ENCODE peak calls at places on chromosomes 3 and 15, in four cellular contexts. T is H9, H is H1, S is IMR-90. F is an unnamed sample.

GRCh38 chr3:96813134-96813819 is 1.1 kb upstream of the EPHA6 start:
- DNase-seq in H (peak; percentile 89), S (peak; percentile 30), T (peak; percentile 90), F (peak; percentile 77)

GRCh38 chr15:98493966-98494511 is 154.3 kb upstream of the IGF1R start:
- DNase-seq in S (no peak), T (no peak), H (no peak), F (no peak)

GRCh38 chr3:58059349-58060321 is 51.4 kb downstream of the FLNB start:
- DNase-seq in H (no peak), S (peak; percentile 99), T (no peak), F (no peak)

GRCh38 chr3:69543080-69543429 is 157.2 kb upstream of the FRMD4B start:
- DNase-seq in T (no peak), H (no peak), S (no peak), F (no peak)

GRCh38 chr15:89101302-89102191 is 13.3 kb downstream of the ABHD2 start:
- DNase-seq in T (no peak), H (no peak), S (peak; percentile 100), F (no peak)

GRCh38 chr15:38320181-38320580 is 67.5 kb downstream of the SPRED1 start:
- DNase-seq in T (no peak), H (no peak), S (peak; percentile 62), F (no peak)

GRCh38 chr3:123843668-123844067 is 40.5 kb downstream of the MYLK start:
- DNase-seq in T (no peak), S (peak; percentile 72), H (no peak), F (peak; percentile 95)

GRCh38 chr3:117788499-117788898 is 1078.9 kb downstream of the TUSC7 start:
- DNase-seq in T (peak; percentile 33), S (no peak), H (peak; percentile 47), F (no peak)

GRCh38 chr15:58870451-58870850 is 63.0 kb downstream of the SLTM start:
- DNase-seq in S (peak; percentile 60), T (no peak), H (no peak), F (no peak)

GRCh38 chr3:13937131-13937530 is 57.3 kb upstream of the WNT7A start:
- DNase-seq in T (no peak), H (no peak), S (no peak), F (no peak)

GRCh38 chr3:49132437-49133225 is at the start of gene LAMB2:
- DNase-seq in H (peak; percentile 88), S (peak; percentile 74), T (peak; percentile 82), F (peak; percentile 83)

GRCh38 chr3:52182203-52182602 is 15.8 kb upstream of the ALAS1 start:
- DNase-seq in S (no peak), H (no peak), T (no peak), F (no peak)

GRCh38 chr3:40714771-40715170 is 190.0 kb downstream of the ZNF621 start:
- DNase-seq in T (no peak), H (no peak), S (no peak), F (no peak)

GRCh38 chr3:127052121-127052561 is 69.2 kb downstream of the PLXNA1 start:
- DNase-seq in S (no peak), T (no peak), H (no peak), F (no peak)

GRCh38 chr3:9384141-9384828 is 13.1 kb upstream of the SETD5 start:
- DNase-seq in S (peak; percentile 67), T (no peak), H (no peak), F (no peak)

GRCh38 chr15:83200162-83200561 is 7.5 kb downstream of the HDGFL3 start:
- DNase-seq in H (no peak), S (peak; percentile 78), T (no peak), F (no peak)

GRCh38 chr3:64815195-64815627 is 127.4 kb upstream of the ADAMTS9 start:
- DNase-seq in T (no peak), H (no peak), S (peak; percentile 59), F (no peak)

GRCh38 chr3:184524981-184525336 is 36.6 kb upstream of the EPHB3 start:
- DNase-seq in S (no peak), T (no peak), H (no peak), F (no peak)

GRCh38 chr3:192422998-192423349 is 304.4 kb downstream of the FGF12 start:
- DNase-seq in T (no peak), H (no peak), S (no peak), F (no peak)

GRCh38 chr3:9781978-9782575 is 10.2 kb downstream of the TADA3 start:
- DNase-seq in T (no peak), H (no peak), S (no peak), F (no peak)

GRCh38 chr15:92315144-92315543 is 78.5 kb upstream of the ST8SIA2 start:
- DNase-seq in H (no peak), T (no peak), S (no peak), F (no peak)

GRCh38 chr3:13281657-13282527 is 138.2 kb downstream of the NUP210 start:
- DNase-seq in S (no peak), H (peak; percentile 61), T (peak; percentile 70), F (no peak)

GRCh38 chr3:30258426-30259392 is 347.7 kb upstream of the TGFBR2 start:
- DNase-seq in S (peak; percentile 30), H (no peak), T (no peak), F (no peak)

GRCh38 chr3:39125837-39126500 is 18.5 kb downstream of the TTC21A start:
- DNase-seq in S (peak; percentile 39), H (no peak), T (no peak), F (no peak)

GRCh38 chr3:166481340-166481739 is 644.1 kb upstream of the BCHE start:
- DNase-seq in T (no peak), S (no peak), H (no peak), F (no peak)

GRCh38 chr3:156353535-156353934 is 201.4 kb downstream of the SSR3 start:
- DNase-seq in S (no peak), T (no peak), H (no peak), F (no peak)

GRCh38 chr3:197597335-197597734 is 41.6 kb upstream of the BDH1 start:
- DNase-seq in T (no peak), H (no peak), S (no peak), F (no peak)

GRCh38 chr3:101571028-101571895 is 2.7 kb upstream of the PCNP start:
- DNase-seq in S (no peak), H (no peak), T (no peak), F (no peak)

GRCh38 chr15:66390670-66391069 is 4.0 kb downstream of the MAP2K1 start:
- DNase-seq in T (no peak), S (no peak), H (no peak), F (no peak)
- H3K4ac ChIP-seq in T (no peak overlapping the region), S (peak overlapping the region; percentile 23), H (no peak overlapping the region), F (no peak overlapping the region)

DNA sequence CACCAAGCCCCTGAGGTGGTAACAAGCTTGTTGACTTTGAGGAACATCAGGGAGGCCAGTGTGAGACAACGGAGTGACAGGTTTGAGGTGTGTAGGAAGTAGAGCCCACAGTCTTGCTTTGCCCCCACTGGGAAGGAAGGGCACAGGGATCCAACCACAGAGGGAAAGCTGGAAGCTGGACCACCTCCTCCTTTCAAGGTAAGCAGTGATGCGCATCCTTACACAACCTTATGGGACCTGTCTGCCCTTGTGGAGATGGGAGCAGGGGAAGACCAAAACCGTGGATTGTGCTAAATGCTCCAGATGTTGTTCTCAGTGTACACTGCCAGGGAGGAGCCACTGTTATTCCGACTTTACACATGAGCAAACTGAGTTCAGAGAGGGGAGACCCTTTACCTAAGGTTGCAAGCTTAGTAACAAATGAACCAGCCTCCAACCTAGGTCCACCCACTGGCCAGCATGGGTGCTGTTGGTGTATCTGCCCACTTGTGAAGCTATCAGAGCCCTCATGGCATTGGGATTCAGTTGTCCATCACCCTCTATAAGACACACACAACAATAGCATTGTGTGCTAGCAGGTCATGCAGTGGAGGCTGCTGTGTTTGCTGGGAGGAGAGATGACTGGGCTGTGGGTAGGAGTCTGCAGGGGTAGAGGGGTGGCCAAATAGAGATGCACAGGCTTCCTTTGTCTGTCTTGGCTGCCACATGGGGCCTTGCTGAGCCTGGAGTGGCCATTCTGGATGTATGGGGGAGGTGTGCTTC is 600 bp upstream of the LSMEM2 start:
- DNase-seq in H (no peak), S (no peak), T (no peak), F (no peak)
- H3K27me3 ChIP-seq in H (peaks cover 46% of the 10 kb centered on the region), S (no peaks in the 10 kb centered on the region), T (peaks cover 12% of the 10 kb centered on the region), F (peaks cover 38% of the 10 kb centered on the region)

GRCh38 chr15:64635486-64635815 is 139.9 kb downstream of the RBPMS2 start:
- DNase-seq in S (peak; percentile 86), T (no peak), H (no peak), F (peak; percentile 6)

GRCh38 chr15:64634020-64634419 is 141.4 kb downstream of the RBPMS2 start:
- DNase-seq in S (no peak), H (no peak), T (no peak), F (peak; percentile 15)

GRCh38 chr15:64633332-64633731 is 142.1 kb downstream of the RBPMS2 start:
- DNase-seq in S (no peak), H (no peak), T (no peak), F (no peak)

GRCh38 chr15:64636101-64636500 is 139.3 kb downstream of the RBPMS2 start:
- DNase-seq in T (no peak), H (no peak), S (no peak), F (peak; percentile 11)

DNA sequence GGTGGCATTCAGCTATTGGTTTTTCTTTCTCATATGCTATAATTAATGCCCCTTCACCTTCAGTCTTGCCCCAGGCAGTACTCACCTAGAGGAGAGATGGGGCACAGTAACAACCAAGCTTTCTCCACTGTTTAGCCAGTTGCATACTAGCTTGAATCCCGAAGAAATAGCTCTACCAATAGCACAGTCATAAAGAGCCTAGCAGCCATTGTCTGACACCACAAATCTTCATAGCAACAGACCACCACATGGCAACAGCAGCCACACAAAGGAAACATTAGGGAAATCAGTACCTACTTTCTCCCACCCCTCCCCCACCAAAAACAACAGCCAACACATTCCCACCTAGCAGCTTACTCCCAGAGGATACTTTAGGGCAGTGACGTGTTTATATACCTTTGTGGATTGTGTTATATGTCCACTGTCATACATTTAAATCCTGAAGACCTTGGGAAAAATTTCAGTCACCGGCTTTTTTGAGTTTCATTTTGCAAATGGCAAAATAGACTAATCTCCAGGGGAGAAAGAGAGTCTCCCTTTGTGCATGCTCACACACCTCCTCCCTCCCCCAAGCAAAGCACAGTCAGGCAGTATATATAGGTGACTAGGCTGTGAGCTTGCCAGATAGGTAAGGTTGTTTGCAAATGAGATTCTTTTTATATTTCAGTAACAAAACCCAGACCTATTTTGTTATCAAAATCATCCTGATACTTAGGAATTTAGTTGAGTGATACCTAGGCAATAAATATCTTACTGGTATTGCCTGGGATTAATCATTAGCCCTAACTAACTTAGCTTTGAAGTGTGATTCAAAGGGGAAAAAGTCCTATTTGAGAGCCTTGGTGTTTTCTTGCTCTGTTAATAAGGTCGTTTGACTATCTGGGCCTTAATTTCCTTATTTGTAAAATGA is 140.6 kb downstream of the RBPMS2 start:
- DNase-seq in H (peak; percentile 50), T (peak; percentile 81), S (no peak), F (peak; percentile 71)
- H3K4me2 ChIP-seq in H (peak overlapping the region; percentile 51), T (peak overlapping the region; percentile 19), S (peak overlapping the region; percentile 32), F (no peak overlapping the region)

GRCh38 chr3:136036306-136036705 is 70.8 kb downstream of the PPP2R3A start:
- DNase-seq in S (no peak), T (no peak), H (no peak), F (no peak)

GRCh38 chr3:136042608-136043221 is 77.2 kb downstream of the PPP2R3A start:
- DNase-seq in T (no peak), S (peak; percentile 70), H (no peak), F (peak; percentile 15)

DNA sequence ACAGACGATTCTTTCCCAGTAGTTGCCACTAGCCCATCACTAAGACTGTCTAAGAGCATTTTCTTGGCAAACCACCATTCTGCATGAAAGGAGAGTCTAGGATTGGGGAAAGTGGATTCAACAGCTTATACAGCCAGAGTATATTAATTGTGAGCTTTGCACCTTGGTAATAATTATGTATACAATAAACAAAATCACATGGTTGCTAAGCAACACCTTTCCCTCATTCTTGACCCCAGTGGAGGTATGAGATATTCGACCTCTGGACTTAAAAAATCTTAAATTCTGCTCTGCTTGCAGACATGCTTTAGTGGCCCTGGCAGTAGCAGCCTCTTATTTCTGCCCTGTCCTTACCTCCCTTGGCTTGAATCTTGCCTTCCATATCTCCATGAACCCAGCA is 73.1 kb downstream of the PPP2R3A start:
- DNase-seq in T (no peak), H (no peak), S (no peak), F (no peak)
- H3K4ac ChIP-seq in T (no peak overlapping the region), H (no peak overlapping the region), S (no peak overlapping the region), F (no peak overlapping the region)

GRCh38 chr3:44516230-44516629 is 38.8 kb upstream of the ZNF445 start:
- DNase-seq in H (no peak), S (no peak), T (no peak), F (no peak)
- H3K27me3 ChIP-seq in H (no peaks in the 10 kb centered on the region), S (peaks cover 2% of the 10 kb centered on the region), T (no peaks in the 10 kb centered on the region), F (peaks cover 2% of the 10 kb centered on the region)

F was measured in neuronal stem cell.